ENCODE peak calls at places on chromosomes 16 and 17, in six cellular contexts. P is AG04450, F is bronchial epithelial cell, X is prostate gland, J is lower leg skin, D is adrenal gland. E is an unnamed sample.

GRCh38 chr16:56683424-56684162 is 1.3 kb downstream of the MT1X start:
- DNase-seq in X (no peak), F (no peak), D (no peak), P (no peak), J (no peak), E (no peak)

GRCh38 chr16:54846761-54847160 is 83.9 kb upstream of the IRX5 start:
- DNase-seq in P (no peak), F (peak; percentile 98), J (no peak), D (no peak), X (peak; percentile 26), E (no peak)

GRCh38 chr17:32946375-32947135 is 18.6 kb downstream of the TMEM98 start:
- DNase-seq in P (no peak), D (no peak), X (no peak), J (no peak), F (no peak), E (no peak)

GRCh38 chr17:74478369-74479100 is 12.1 kb downstream of the CD300A start:
- DNase-seq in F (no peak), J (no peak), P (no peak), X (no peak), D (peak; percentile 37), E (no peak)

GRCh38 chr16:57042157-57043111 is 49.9 kb upstream of the CPNE2 start:
- DNase-seq in F (peak; percentile 90), P (no peak), X (no peak), J (no peak), D (no peak), E (peak; percentile 13)

GRCh38 chr17:12547829-12548228 is 117.9 kb upstream of the MYOCD start:
- DNase-seq in F (no peak), P (no peak), J (no peak), D (no peak), X (no peak), E (no peak)

GRCh38 chr16:56849690-56850680 is 15.0 kb upstream of the SLC12A3 start:
- DNase-seq in X (no peak), D (no peak), J (no peak), F (no peak), P (no peak), E (peak; percentile 32)

GRCh38 chr16:68083239-68083781 is 1.9 kb upstream of the NFATC3 start:
- DNase-seq in X (no peak), F (no peak), P (no peak), D (no peak), J (no peak), E (no peak)

GRCh38 chr16:30780549-30780948 is 6.5 kb downstream of the ZNF629 start:
- DNase-seq in D (no peak), F (no peak), X (no peak), P (no peak), J (no peak), E (no peak)

GRCh38 chr16:56884026-56884582 is 19.1 kb downstream of the SLC12A3 start:
- DNase-seq in F (no peak), J (no peak), X (no peak), P (no peak), D (no peak), E (no peak)

GRCh38 chr17:46979023-46979870 is at the start of gene RPRML:
- DNase-seq in F (no peak), X (no peak), J (no peak), P (no peak), D (no peak), E (no peak)

GRCh38 chr16:1093284-1094123 is 2.5 kb downstream of the C1QTNF8 start:
- DNase-seq in J (no peak), F (no peak), X (no peak), P (no peak), D (no peak), E (no peak)

GRCh38 chr17:29615048-29615385 is 7.7 kb downstream of the CORO6 start:
- DNase-seq in D (peak; percentile 42), P (no peak), F (no peak), J (peak; percentile 58), X (no peak), E (no peak)

GRCh38 chr17:82128287-82128686 is 30.3 kb upstream of the FASN start:
- DNase-seq in J (no peak), F (no peak), X (no peak), D (no peak), P (no peak), E (no peak)

GRCh38 chr16:709651-710499 is 4.3 kb upstream of the FBXL16 start:
- DNase-seq in X (no peak), J (no peak), F (peak; percentile 49), P (peak; percentile 62), D (peak; percentile 90), E (no peak)

GRCh38 chr16:58037365-58038057 is 12.0 kb downstream of the MMP15 start:
- DNase-seq in J (no peak), F (no peak), X (no peak), D (no peak), P (no peak), E (no peak)

GRCh38 chr17:45149669-45150603 is 1.7 kb downstream of the HEXIM1 start:
- DNase-seq in J (peak; percentile 75), D (peak; percentile 79), P (no peak), F (no peak), X (peak; percentile 68), E (no peak)

GRCh38 chr17:56269509-56269908 is 116.2 kb downstream of the ANKFN1 start:
- DNase-seq in F (no peak), D (no peak), P (no peak), X (no peak), J (no peak), E (no peak)

GRCh38 chr16:57536306-57537193 is at the start of gene CCDC102A:
- DNase-seq in X (no peak), P (no peak), D (peak; percentile 45), J (no peak), F (no peak), E (no peak)

GRCh38 chr17:76888661-76889060 is 20.5 kb downstream of the MGAT5B start:
- DNase-seq in P (no peak), X (no peak), J (no peak), F (no peak), D (no peak), E (no peak)

GRCh38 chr16:76226011-76226410 is 51.2 kb upstream of the CNTNAP4 start:
- DNase-seq in D (no peak), P (no peak), F (no peak), J (no peak), X (no peak), E (no peak)

GRCh38 chr17:34225046-34225445 is 30.0 kb upstream of the CCL2 start:
- DNase-seq in J (no peak), D (no peak), X (no peak), P (no peak), F (no peak), E (no peak)

GRCh38 chr17:14557482-14557881 is 256.6 kb downstream of the HS3ST3B1 start:
- DNase-seq in P (no peak), J (no peak), X (no peak), D (no peak), F (no peak), E (no peak)

GRCh38 chr16:50263940-50264929 is 2.1 kb upstream of the ADCY7 start:
- DNase-seq in D (no peak), J (no peak), X (no peak), P (peak; percentile 8), F (peak; percentile 65), E (no peak)

GRCh38 chr16:87575027-87575804 is 27.1 kb upstream of the JPH3 start:
- DNase-seq in D (no peak), X (no peak), P (no peak), F (no peak), J (no peak), E (no peak)

GRCh38 chr17:57486416-57486815 is 230.1 kb downstream of the MSI2 start:
- DNase-seq in J (no peak), X (no peak), F (no peak), D (no peak), P (no peak), E (no peak)

GRCh38 chr16:59573528-59574271 is 839.6 kb upstream of the GOT2 start:
- DNase-seq in X (no peak), P (peak; percentile 64), D (no peak), F (no peak), J (no peak), E (peak; percentile 64)

GRCh38 chr16:62392698-62393097 is 356.5 kb upstream of the CDH8 start:
- DNase-seq in F (no peak), J (no peak), X (no peak), P (no peak), D (no peak), E (no peak)

DNA sequence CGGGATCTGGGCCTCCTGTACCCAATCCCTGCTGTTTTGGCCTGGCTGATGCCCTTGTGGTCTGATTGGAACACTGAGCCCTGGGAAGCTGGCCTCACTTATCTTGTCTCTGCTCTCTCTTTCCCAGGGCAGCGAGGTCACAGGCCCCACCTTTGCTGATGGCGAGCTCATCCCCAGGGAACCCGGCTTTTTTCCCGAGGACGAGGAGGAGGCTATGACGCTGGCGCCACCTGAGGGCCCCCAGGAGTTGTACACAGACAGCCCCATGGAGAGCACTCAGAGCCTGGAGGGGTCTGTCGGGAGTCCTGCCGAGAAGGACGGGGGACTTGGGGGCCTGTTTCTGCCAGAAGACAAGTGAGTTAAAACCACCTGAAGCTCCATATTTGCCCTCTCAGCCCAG is 126.0 kb downstream of the RAB11FIP4 start:
- DNase-seq in P (no peak), X (no peak), J (no peak), D (no peak), F (no peak), E (no peak)
- TF ChIP-seq CTCF in P (peak; percentile 23), X (no peak), J (no peak), D (no peak), F (peak; percentile 28), E (peak; percentile 35)

GRCh38 chr17:38879878-38880727 is 10.2 kb downstream of the LASP1 start:
- DNase-seq in J (no peak), D (peak; percentile 74), F (peak; percentile 76), P (no peak), X (no peak), E (peak; percentile 87)
- H3K4me3 ChIP-seq in J (no peak overlapping the region), D (no peak overlapping the region), F (no peak overlapping the region), P (peak overlapping the region; percentile 12), X (no peak overlapping the region), E (peak overlapping the region; percentile 12)

GRCh38 chr17:63773272-63774140 is at the start of gene CCDC47:
- DNase-seq in X (peak; percentile 99), D (peak; percentile 99), P (peak; percentile 97), F (peak; percentile 97), J (peak; percentile 99), E (peak; percentile 98)

GRCh38 chr17:63772801-63773271 is 561 bp downstream of the CCDC47 start:
- DNase-seq in X (peak; percentile 9), F (peak; percentile 53), D (no peak), P (no peak), J (no peak), E (peak; percentile 22)

GRCh38 chr17:63775420-63775819 is 1.4 kb downstream of the DDX42 start:
- DNase-seq in X (no peak), F (no peak), J (no peak), P (no peak), D (no peak), E (no peak)

GRCh38 chr17:63774982-63775290 is 966 bp downstream of the DDX42 start:
- DNase-seq in X (no peak), J (no peak), F (no peak), D (no peak), P (no peak), E (no peak)

GRCh38 chr17:63774141-63774981 is at the start of gene DDX42:
- DNase-seq in D (peak; percentile 94), J (peak; percentile 29), X (peak; percentile 86), F (no peak), P (no peak), E (peak; percentile 24)
- TF ChIP-seq CTCF in D (no peak), J (no peak), X (no peak), F (peak; percentile 22), P (peak; percentile 22), E (peak; percentile 31)

GRCh38 chr16:22103371-22103890 is 11.1 kb downstream of the VWA3A start:
- DNase-seq in D (no peak), F (peak; percentile 5), X (no peak), J (no peak), P (no peak), E (no peak)

GRCh38 chr16:22109258-22109898 is 17.0 kb downstream of the VWA3A start:
- DNase-seq in P (no peak), F (no peak), D (no peak), J (no peak), X (no peak), E (no peak)
- H3K4me3 ChIP-seq in P (no peak overlapping the region), F (no peak overlapping the region), D (no peak overlapping the region), J (no peak overlapping the region), X (no peak overlapping the region), E (no peak overlapping the region)

E was measured in retinal pigment epithelial cell.